ENCODE peak calls at places on chromosomes 11 and 22, in six cellular contexts. One of them, this sample, is unnamed.

GRCh38 chr11:13620063-13620462 is 48.4 kb upstream of the FAR1 start:
- DNase-seq in IMR-90: no peak
- DNase-seq in fibroblast of villous mesenchyme: no peak
- DNase-seq in DND-41: no peak
- DNase-seq in right lobe of liver: no peak
- DNase-seq in testis: no peak
- DNase-seq in this sample: no peak

GRCh38 chr11:63670738-63671321 is 346 bp downstream of the ATL3 start:
- DNase-seq in IMR-90: no peak
- DNase-seq in fibroblast of villous mesenchyme: no peak
- DNase-seq in DND-41: peak
- DNase-seq in right lobe of liver: peak
- DNase-seq in testis: peak
- DNase-seq in this sample: peak

GRCh38 chr11:120130991-120131760 is 6.7 kb downstream of the TRIM29 start:
- DNase-seq in IMR-90: no peak
- DNase-seq in fibroblast of villous mesenchyme: no peak
- DNase-seq in DND-41: no peak
- DNase-seq in right lobe of liver: peak
- DNase-seq in testis: no peak
- DNase-seq in this sample: peak

GRCh38 chr11:95835768-95836488 is 45.6 kb downstream of the CEP57 start:
- DNase-seq in IMR-90: peak
- DNase-seq in fibroblast of villous mesenchyme: peak
- DNase-seq in DND-41: peak
- DNase-seq in right lobe of liver: peak
- DNase-seq in testis: peak
- DNase-seq in this sample: peak

GRCh38 chr11:73393011-73393380 is 16.8 kb downstream of the RELT start:
- DNase-seq in IMR-90: no peak
- DNase-seq in fibroblast of villous mesenchyme: no peak
- DNase-seq in DND-41: no peak
- DNase-seq in right lobe of liver: no peak
- DNase-seq in testis: no peak
- DNase-seq in this sample: no peak

GRCh38 chr22:23531283-23531921 is 48.7 kb downstream of the IGLL1 start:
- DNase-seq in IMR-90: no peak
- DNase-seq in fibroblast of villous mesenchyme: no peak
- DNase-seq in DND-41: no peak
- DNase-seq in right lobe of liver: no peak
- DNase-seq in testis: no peak
- DNase-seq in this sample: no peak

GRCh38 chr11:44171518-44171917 is 76.0 kb downstream of the EXT2 start:
- DNase-seq in IMR-90: no peak
- DNase-seq in fibroblast of villous mesenchyme: no peak
- DNase-seq in DND-41: no peak
- DNase-seq in right lobe of liver: no peak
- DNase-seq in testis: no peak
- DNase-seq in this sample: no peak

GRCh38 chr11:28999620-29000019 is 891.4 kb downstream of the METTL15 start:
- DNase-seq in IMR-90: no peak
- DNase-seq in fibroblast of villous mesenchyme: no peak
- DNase-seq in DND-41: no peak
- DNase-seq in right lobe of liver: no peak
- DNase-seq in testis: peak
- DNase-seq in this sample: no peak

GRCh38 chr11:26144309-26144690 is 187.6 kb upstream of the ANO3 start:
- DNase-seq in IMR-90: no peak
- DNase-seq in fibroblast of villous mesenchyme: no peak
- DNase-seq in DND-41: no peak
- DNase-seq in right lobe of liver: no peak
- DNase-seq in testis: no peak
- DNase-seq in this sample: no peak

GRCh38 chr22:41147722-41148121 is 55.3 kb downstream of the EP300 start:
- DNase-seq in IMR-90: no peak
- DNase-seq in fibroblast of villous mesenchyme: no peak
- DNase-seq in DND-41: no peak
- DNase-seq in right lobe of liver: no peak
- DNase-seq in testis: no peak
- DNase-seq in this sample: no peak

GRCh38 chr22:22810018-22810427 is 77.6 kb upstream of the IGLL5 start:
- DNase-seq in IMR-90: peak
- DNase-seq in fibroblast of villous mesenchyme: peak
- DNase-seq in DND-41: peak
- DNase-seq in right lobe of liver: peak
- DNase-seq in testis: peak
- DNase-seq in this sample: peak

GRCh38 chr11:833114-833791 is 501 bp downstream of the CD151 start:
- DNase-seq in IMR-90: no peak
- DNase-seq in fibroblast of villous mesenchyme: no peak
- DNase-seq in DND-41: no peak
- DNase-seq in right lobe of liver: no peak
- DNase-seq in testis: no peak
- DNase-seq in this sample: peak

GRCh38 chr11:116525961-116526495 is 246.8 kb downstream of the BUD13 start:
- DNase-seq in IMR-90: no peak
- DNase-seq in fibroblast of villous mesenchyme: no peak
- DNase-seq in DND-41: no peak
- DNase-seq in right lobe of liver: peak
- DNase-seq in testis: no peak
- DNase-seq in this sample: no peak

GRCh38 chr11:66470015-66470414 is 3.3 kb downstream of the PELI3 start:
- DNase-seq in IMR-90: no peak
- DNase-seq in fibroblast of villous mesenchyme: no peak
- DNase-seq in DND-41: no peak
- DNase-seq in right lobe of liver: no peak
- DNase-seq in testis: no peak
- DNase-seq in this sample: no peak

GRCh38 chr11:9313648-9314290 is 624 bp downstream of the TMEM41B start:
- DNase-seq in IMR-90: peak
- DNase-seq in fibroblast of villous mesenchyme: peak
- DNase-seq in DND-41: no peak
- DNase-seq in right lobe of liver: no peak
- DNase-seq in testis: peak
- DNase-seq in this sample: no peak

GRCh38 chr11:69535928-69536327 is 54.5 kb downstream of the LINC01488 start:
- DNase-seq in IMR-90: no peak
- DNase-seq in fibroblast of villous mesenchyme: no peak
- DNase-seq in DND-41: no peak
- DNase-seq in right lobe of liver: no peak
- DNase-seq in testis: no peak
- DNase-seq in this sample: no peak

GRCh38 chr11:34052036-34052607 is 591 bp downstream of the CAPRIN1 start:
- DNase-seq in IMR-90: peak
- DNase-seq in fibroblast of villous mesenchyme: peak
- DNase-seq in DND-41: peak
- DNase-seq in right lobe of liver: peak
- DNase-seq in testis: peak
- DNase-seq in this sample: peak

GRCh38 chr22:50301581-50301991 is 5.9 kb downstream of the PLXNB2 start:
- DNase-seq in IMR-90: no peak
- DNase-seq in fibroblast of villous mesenchyme: no peak
- DNase-seq in DND-41: no peak
- DNase-seq in right lobe of liver: no peak
- DNase-seq in testis: no peak
- DNase-seq in this sample: no peak

GRCh38 chr22:50302041-50302541 is 5.4 kb downstream of the PLXNB2 start:
- DNase-seq in IMR-90: peak
- DNase-seq in fibroblast of villous mesenchyme: no peak
- DNase-seq in DND-41: no peak
- DNase-seq in right lobe of liver: no peak
- DNase-seq in testis: no peak
- DNase-seq in this sample: peak

GRCh38 chr22:50299724-50300619 is 7.5 kb downstream of the PLXNB2 start:
- DNase-seq in IMR-90: no peak
- DNase-seq in fibroblast of villous mesenchyme: no peak
- DNase-seq in DND-41: no peak
- DNase-seq in right lobe of liver: peak
- DNase-seq in testis: no peak
- DNase-seq in this sample: peak

GRCh38 chr22:50298937-50299656 is 8.3 kb downstream of the PLXNB2 start:
- DNase-seq in IMR-90: peak
- DNase-seq in fibroblast of villous mesenchyme: peak
- DNase-seq in DND-41: no peak
- DNase-seq in right lobe of liver: no peak
- DNase-seq in testis: no peak
- DNase-seq in this sample: no peak

DNA sequence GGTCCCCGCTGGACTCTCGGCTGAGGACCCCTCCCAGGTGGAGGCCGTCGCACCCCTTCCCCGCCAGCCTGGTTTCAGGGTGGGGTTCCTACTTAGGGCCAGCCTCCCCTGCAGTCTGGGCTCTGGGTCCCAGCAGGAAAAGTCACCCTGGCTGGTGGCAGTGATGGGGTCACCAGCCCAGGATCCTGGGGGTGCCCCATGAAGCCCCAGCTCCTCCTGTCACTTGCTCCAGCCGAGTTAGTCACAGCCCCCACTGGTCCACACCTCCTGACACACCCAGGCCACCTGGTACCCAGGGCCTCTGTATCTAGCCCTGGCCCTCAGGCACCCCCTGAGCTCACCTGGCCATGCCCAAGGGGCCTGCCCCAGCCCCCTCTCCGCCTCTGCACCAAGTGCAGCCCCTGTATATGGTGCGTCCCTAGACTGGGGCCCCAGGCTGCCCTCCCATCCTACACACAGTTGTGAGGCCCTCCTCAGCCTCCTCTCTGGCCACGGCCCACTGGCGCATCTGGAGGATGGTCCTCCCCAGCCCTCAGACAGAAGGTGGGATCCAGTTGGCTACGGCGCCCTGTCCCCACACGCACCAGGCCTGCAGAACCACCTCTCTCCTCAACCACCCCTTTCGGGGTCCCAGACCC is 6.7 kb downstream of the PLXNB2 start:
- DNase-seq in IMR-90: no peak
- DNase-seq in fibroblast of villous mesenchyme: no peak
- DNase-seq in DND-41: no peak
- DNase-seq in right lobe of liver: no peak
- DNase-seq in testis: no peak
- DNase-seq in this sample: no peak
- H3K4me3 ChIP-seq in IMR-90: no peak
- H3K4me3 ChIP-seq in fibroblast of villous mesenchyme: peak
- H3K4me3 ChIP-seq in DND-41: no peak
- H3K4me3 ChIP-seq in right lobe of liver: peak
- H3K4me3 ChIP-seq in testis: no peak
- H3K4me3 ChIP-seq in this sample: no peak

GRCh38 chr11:130785376-130786110 is 130.7 kb downstream of the SNX19 start:
- DNase-seq in IMR-90: peak
- DNase-seq in fibroblast of villous mesenchyme: peak
- DNase-seq in DND-41: no peak
- DNase-seq in right lobe of liver: no peak
- DNase-seq in testis: no peak
- DNase-seq in this sample: no peak

GRCh38 chr11:130790689-130791088 is 125.6 kb downstream of the SNX19 start:
- DNase-seq in IMR-90: no peak
- DNase-seq in fibroblast of villous mesenchyme: no peak
- DNase-seq in DND-41: no peak
- DNase-seq in right lobe of liver: no peak
- DNase-seq in testis: no peak
- DNase-seq in this sample: no peak

GRCh38 chr11:130789241-130789640 is 127.0 kb downstream of the SNX19 start:
- DNase-seq in IMR-90: no peak
- DNase-seq in fibroblast of villous mesenchyme: no peak
- DNase-seq in DND-41: no peak
- DNase-seq in right lobe of liver: no peak
- DNase-seq in testis: no peak
- DNase-seq in this sample: no peak

GRCh38 chr11:130786586-130786985 is 129.7 kb downstream of the SNX19 start:
- DNase-seq in IMR-90: no peak
- DNase-seq in fibroblast of villous mesenchyme: no peak
- DNase-seq in DND-41: no peak
- DNase-seq in right lobe of liver: no peak
- DNase-seq in testis: no peak
- DNase-seq in this sample: no peak

GRCh38 chr11:130786987-130787688 is 129.1 kb downstream of the SNX19 start:
- DNase-seq in IMR-90: peak
- DNase-seq in fibroblast of villous mesenchyme: no peak
- DNase-seq in DND-41: no peak
- DNase-seq in right lobe of liver: no peak
- DNase-seq in testis: no peak
- DNase-seq in this sample: no peak
- TF ChIP-seq CTCF in IMR-90: no peak
- TF ChIP-seq CTCF in fibroblast of villous mesenchyme: no peak
- TF ChIP-seq CTCF in DND-41: no peak
- TF ChIP-seq CTCF in right lobe of liver: no peak
- TF ChIP-seq CTCF in testis: no peak
- TF ChIP-seq CTCF in this sample: no peak

GRCh38 chr11:62552465-62552782 is 5.8 kb upstream of the AHNAK start:
- DNase-seq in IMR-90: peak
- DNase-seq in fibroblast of villous mesenchyme: peak
- DNase-seq in DND-41: no peak
- DNase-seq in right lobe of liver: no peak
- DNase-seq in testis: no peak
- DNase-seq in this sample: no peak
- H3K4me3 ChIP-seq in IMR-90: no peak
- H3K4me3 ChIP-seq in fibroblast of villous mesenchyme: no peak
- H3K4me3 ChIP-seq in DND-41: no peak
- H3K4me3 ChIP-seq in right lobe of liver: no peak
- H3K4me3 ChIP-seq in testis: no peak
- H3K4me3 ChIP-seq in this sample: no peak

GRCh38 chr11:72226701-72227100 is 2.1 kb downstream of the INPPL1 start:
- DNase-seq in IMR-90: no peak
- DNase-seq in fibroblast of villous mesenchyme: no peak
- DNase-seq in DND-41: no peak
- DNase-seq in right lobe of liver: peak
- DNase-seq in testis: peak
- DNase-seq in this sample: no peak

GRCh38 chr11:72227316-72228228 is 3.0 kb downstream of the INPPL1 start:
- DNase-seq in IMR-90: peak
- DNase-seq in fibroblast of villous mesenchyme: no peak
- DNase-seq in DND-41: no peak
- DNase-seq in right lobe of liver: peak
- DNase-seq in testis: peak
- DNase-seq in this sample: no peak

GRCh38 chr11:72229336-72229924 is 4.9 kb downstream of the INPPL1 start:
- DNase-seq in IMR-90: no peak
- DNase-seq in fibroblast of villous mesenchyme: no peak
- DNase-seq in DND-41: no peak
- DNase-seq in right lobe of liver: peak
- DNase-seq in testis: peak
- DNase-seq in this sample: no peak

GRCh38 chr11:72228844-72229231 is 4.3 kb downstream of the INPPL1 start:
- DNase-seq in IMR-90: no peak
- DNase-seq in fibroblast of villous mesenchyme: no peak
- DNase-seq in DND-41: no peak
- DNase-seq in right lobe of liver: no peak
- DNase-seq in testis: peak
- DNase-seq in this sample: no peak

DNA sequence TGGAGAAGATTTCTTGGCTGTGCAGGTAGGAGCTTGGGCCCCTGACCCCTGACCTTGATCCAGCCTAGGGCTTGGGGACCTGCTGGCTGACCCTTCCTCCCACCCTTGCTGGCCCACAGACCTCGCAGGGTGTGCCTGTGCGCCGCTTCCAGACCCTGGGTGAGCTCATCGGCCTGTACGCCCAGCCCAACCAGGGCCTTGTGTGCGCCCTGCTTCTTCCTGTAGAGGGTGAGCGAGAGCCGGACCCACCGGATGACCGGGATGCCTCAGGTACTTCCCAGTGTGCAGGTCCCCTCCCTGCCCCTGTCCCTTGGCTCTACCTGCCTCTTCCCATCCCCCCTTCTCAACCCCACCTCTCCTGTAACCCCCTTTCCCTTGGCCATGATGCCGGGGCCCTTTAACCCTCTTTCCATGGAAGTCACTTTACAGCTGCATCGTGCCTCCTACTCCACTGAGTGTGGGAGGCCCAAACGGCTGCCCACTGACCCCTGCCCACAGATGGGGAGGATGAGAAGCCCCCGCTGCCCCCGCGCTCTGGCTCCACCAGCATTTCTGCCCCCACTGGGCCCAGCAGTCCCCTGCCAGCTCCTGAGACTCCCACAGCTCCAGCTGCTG is 3.8 kb downstream of the INPPL1 start:
- DNase-seq in IMR-90: no peak
- DNase-seq in fibroblast of villous mesenchyme: no peak
- DNase-seq in DND-41: no peak
- DNase-seq in right lobe of liver: peak
- DNase-seq in testis: peak
- DNase-seq in this sample: no peak
- TF ChIP-seq CTCF in IMR-90: no peak
- TF ChIP-seq CTCF in fibroblast of villous mesenchyme: no peak
- TF ChIP-seq CTCF in DND-41: no peak
- TF ChIP-seq CTCF in right lobe of liver: no peak
- TF ChIP-seq CTCF in testis: no peak
- TF ChIP-seq CTCF in this sample: no peak

This sample was measured in mucosa of descending colon.